ENCODE peak calls at places on chromosome 11, in nine cellular contexts. P, M, J, A, N, Y, K, E and C are unnamed samples.

GRCh38 chr11:3006505-3007260 is 14.6 kb upstream of the NAP1L4 start:
- DNase-seq in K (no peak), A (no peak), M (no peak), N (no peak), E (no peak), P (no peak), Y (no peak), J (no peak), C (no peak)

GRCh38 chr11:4203603-4204360 is 109.2 kb downstream of the RRM1 start:
- DNase-seq in A (no peak), E (no peak), K (no peak), J (no peak), P (no peak), Y (peak; percentile 9), M (no peak), N (no peak), C (no peak)

GRCh38 chr11:10117709-10118341 is 176.2 kb downstream of the SBF2 start:
- DNase-seq in Y (no peak), K (peak; percentile 19), M (peak; percentile 61), P (no peak), E (no peak), J (no peak), A (no peak), N (no peak), C (no peak)

GRCh38 chr11:84564180-84564866 is 1062.8 kb downstream of the DLG2 start:
- DNase-seq in Y (peak; percentile 35), K (peak; percentile 96), N (no peak), A (no peak), P (no peak), J (no peak), E (no peak), M (peak; percentile 62), C (peak; percentile 62)

GRCh38 chr11:96219981-96220623 is 122.9 kb downstream of the MAML2 start:
- DNase-seq in A (no peak), P (no peak), N (no peak), K (peak; percentile 71), E (no peak), J (no peak), Y (no peak), M (peak; percentile 60), C (no peak)

GRCh38 chr11:59261150-59261549 is 48.4 kb upstream of the MPEG1 start:
- DNase-seq in M (no peak), K (no peak), A (peak; percentile 48), Y (no peak), E (no peak), P (no peak), J (no peak), N (no peak), C (no peak)

GRCh38 chr11:119727523-119728081 is 1.4 kb downstream of the NECTIN1 start:
- DNase-seq in Y (peak; percentile 88), A (no peak), P (no peak), N (no peak), E (no peak), K (no peak), J (peak; percentile 26), M (peak; percentile 56), C (no peak)

GRCh38 chr11:116610190-116610589 is 162.6 kb downstream of the BUD13 start:
- DNase-seq in E (no peak), A (no peak), N (no peak), M (no peak), K (no peak), J (no peak), P (no peak), Y (no peak), C (no peak)

GRCh38 chr11:34065505-34066203 is 14.1 kb downstream of the CAPRIN1 start:
- DNase-seq in K (no peak), A (no peak), M (no peak), N (no peak), Y (no peak), P (no peak), J (no peak), E (no peak), C (no peak)

GRCh38 chr11:85718991-85719807 is 33.2 kb upstream of the CCDC89 start:
- DNase-seq in N (peak; percentile 24), Y (peak; percentile 64), J (peak; percentile 30), P (peak; percentile 94), A (no peak), E (no peak), M (peak; percentile 90), K (peak; percentile 100), C (peak; percentile 93)

GRCh38 chr11:211741-212140 is 4.2 kb downstream of the RIC8A start:
- DNase-seq in J (no peak), N (no peak), Y (no peak), P (no peak), E (no peak), K (no peak), A (no peak), M (no peak), C (no peak)

GRCh38 chr11:102421262-102421661 is 31.3 kb downstream of the TMEM123 start:
- DNase-seq in K (peak; percentile 28), J (no peak), E (peak; percentile 48), A (peak; percentile 52), N (no peak), Y (no peak), M (no peak), P (no peak), C (no peak)

GRCh38 chr11:112881461-112881860 is 79.8 kb upstream of the NCAM1 start:
- DNase-seq in A (peak; percentile 76), E (no peak), N (peak; percentile 1), J (peak; percentile 75), P (no peak), M (peak; percentile 95), Y (peak; percentile 78), K (peak; percentile 11), C (no peak)

GRCh38 chr11:107562647-107563208 is 2.8 kb downstream of the ALKBH8 start:
- DNase-seq in K (peak; percentile 87), J (no peak), N (no peak), E (no peak), P (peak; percentile 30), Y (no peak), M (peak; percentile 25), A (no peak), C (peak; percentile 82)

GRCh38 chr11:117953029-117953671 is 23.9 kb upstream of the TMPRSS13 start:
- DNase-seq in M (no peak), N (no peak), J (no peak), K (no peak), Y (no peak), P (no peak), A (no peak), E (no peak), C (no peak)

GRCh38 chr11:130592056-130592455 is 143.6 kb downstream of the ADAMTS15 start:
- DNase-seq in M (peak; percentile 27), Y (no peak), N (no peak), A (no peak), J (no peak), K (peak; percentile 72), P (no peak), E (no peak), C (peak; percentile 18)

GRCh38 chr11:117822031-117822521 is 2.5 kb downstream of the FXYD2 start:
- DNase-seq in M (peak; percentile 55), N (no peak), K (no peak), A (no peak), E (no peak), P (no peak), Y (no peak), J (no peak), C (no peak)

GRCh38 chr11:7506243-7506642 is 7.6 kb upstream of the PPFIBP2 start:
- DNase-seq in N (no peak), E (no peak), K (no peak), A (no peak), J (no peak), P (no peak), Y (no peak), M (no peak), C (no peak)

GRCh38 chr11:5931061-5931460 is 11.0 kb upstream of the OR56A3 start:
- DNase-seq in K (no peak), N (no peak), A (no peak), E (no peak), P (no peak), J (no peak), Y (no peak), M (no peak), C (no peak)

GRCh38 chr11:132072044-132072879 is 701.8 kb downstream of the NTM start:
- DNase-seq in E (no peak), M (peak; percentile 88), J (no peak), P (peak; percentile 80), Y (no peak), N (no peak), A (no peak), K (peak; percentile 93), C (peak; percentile 96)

GRCh38 chr11:116929393-116930090 is 92.1 kb upstream of the APOA1 start:
- DNase-seq in N (no peak), Y (no peak), K (no peak), E (no peak), J (no peak), A (no peak), M (no peak), P (no peak), C (peak; percentile 17)

GRCh38 chr11:133153031-133153430 is 379.3 kb downstream of the OPCML start:
- DNase-seq in K (no peak), E (no peak), Y (no peak), P (no peak), N (no peak), J (no peak), M (no peak), A (no peak), C (no peak)

GRCh38 chr11:71384561-71384960 is 63.6 kb downstream of the DHCR7 start:
- DNase-seq in Y (no peak), P (no peak), M (no peak), A (no peak), J (no peak), K (no peak), N (no peak), E (no peak), C (no peak)

GRCh38 chr11:35364101-35364780 is 55.1 kb downstream of the SLC1A2 start:
- DNase-seq in A (no peak), M (peak; percentile 83), E (no peak), P (peak; percentile 70), K (peak; percentile 98), J (peak; percentile 41), N (no peak), Y (no peak), C (peak; percentile 80)

GRCh38 chr11:71199226-71199815 is 53.1 kb downstream of the SHANK2 start:
- DNase-seq in E (no peak), M (no peak), Y (no peak), J (no peak), N (no peak), A (no peak), K (no peak), P (no peak), C (no peak)

GRCh38 chr11:85823816-85824215 is 12.9 kb upstream of the SYTL2 start:
- DNase-seq in E (no peak), Y (no peak), K (no peak), M (no peak), N (no peak), P (no peak), A (no peak), J (no peak), C (no peak)

GRCh38 chr11:132126973-132127900 is 756.8 kb downstream of the NTM start:
- DNase-seq in A (peak; percentile 63), N (no peak), J (peak; percentile 28), P (peak; percentile 87), E (peak; percentile 70), M (peak; percentile 91), K (peak; percentile 41), Y (peak; percentile 36), C (peak; percentile 92)

GRCh38 chr11:103736986-103737622 is 299.3 kb upstream of the DDI1 start:
- DNase-seq in Y (no peak), M (no peak), K (no peak), J (peak; percentile 36), N (no peak), A (no peak), E (no peak), P (no peak), C (no peak)

GRCh38 chr11:57049749-57050148 is 61.0 kb downstream of the OR5AK2 start:
- DNase-seq in Y (no peak), P (no peak), A (no peak), M (no peak), E (no peak), K (no peak), N (no peak), J (no peak), C (no peak)